ENCODE peak calls at places on chromosomes 6 and 20, in eight cellular contexts. C is cardiac muscle cell, Y is neuronal stem cell, L is RWPE2, Z is H1, U is uterus, N is hepatocyte, G is MM.1S. O is an unnamed sample.

GRCh38 chr20:24364464-24364863 is 105.0 kb upstream of the SYNDIG1 start:
- DNase-seq in C (no peak), Y (no peak), L (no peak), Z (no peak), U (no peak), N (no peak), G (no peak), O (no peak)

GRCh38 chr6:140980265-140980887 is 1152.3 kb upstream of the GJE1 start:
- DNase-seq in C (no peak), Y (no peak), L (no peak), Z (no peak), U (no peak), N (no peak), G (no peak), O (no peak)

GRCh38 chr20:62437430-62437829 is 10.1 kb upstream of the RBBP8NL start:
- DNase-seq in C (no peak), Y (no peak), L (peak; percentile 81), Z (no peak), U (no peak), N (no peak), G (no peak), O (no peak)

GRCh38 chr20:51365670-51366069 is 176.8 kb downstream of the NFATC2 start:
- DNase-seq in C (no peak), Y (no peak), L (peak; percentile 84), Z (no peak), U (no peak), N (no peak), G (no peak), O (no peak)

GRCh38 chr6:33651947-33652346 is 30.8 kb downstream of the ITPR3 start:
- DNase-seq in C (no peak), Y (no peak), L (no peak), Z (no peak), U (no peak), N (no peak), G (no peak), O (no peak)

GRCh38 chr20:62795023-62795761 is 1.1 kb upstream of the MRGBP start:
- DNase-seq in C (peak; percentile 76), Y (peak; percentile 51), L (no peak), Z (no peak), U (peak; percentile 55), N (peak; percentile 77), G (peak; percentile 62), O (no peak)

GRCh38 chr6:139520321-139520768 is 145.9 kb upstream of the CITED2 start:
- DNase-seq in C (no peak), Y (no peak), L (no peak), Z (no peak), U (no peak), N (no peak), G (no peak), O (no peak)

GRCh38 chr6:155050311-155050710 is 55.2 kb downstream of the TIAM2 start:
- DNase-seq in C (no peak), Y (no peak), L (no peak), Z (no peak), U (no peak), N (no peak), G (no peak), O (no peak)

GRCh38 chr20:5638023-5638422 is 112.2 kb upstream of the SHLD1 start:
- DNase-seq in C (no peak), Y (no peak), L (no peak), Z (no peak), U (no peak), N (no peak), G (no peak), O (no peak)

GRCh38 chr20:5636841-5637240 is 113.4 kb upstream of the SHLD1 start:
- DNase-seq in C (no peak), Y (no peak), L (no peak), Z (no peak), U (no peak), N (no peak), G (no peak), O (no peak)

GRCh38 chr20:5634894-5635293 is 115.3 kb upstream of the SHLD1 start:
- DNase-seq in C (no peak), Y (no peak), L (no peak), Z (no peak), U (no peak), N (no peak), G (no peak), O (no peak)

DNA sequence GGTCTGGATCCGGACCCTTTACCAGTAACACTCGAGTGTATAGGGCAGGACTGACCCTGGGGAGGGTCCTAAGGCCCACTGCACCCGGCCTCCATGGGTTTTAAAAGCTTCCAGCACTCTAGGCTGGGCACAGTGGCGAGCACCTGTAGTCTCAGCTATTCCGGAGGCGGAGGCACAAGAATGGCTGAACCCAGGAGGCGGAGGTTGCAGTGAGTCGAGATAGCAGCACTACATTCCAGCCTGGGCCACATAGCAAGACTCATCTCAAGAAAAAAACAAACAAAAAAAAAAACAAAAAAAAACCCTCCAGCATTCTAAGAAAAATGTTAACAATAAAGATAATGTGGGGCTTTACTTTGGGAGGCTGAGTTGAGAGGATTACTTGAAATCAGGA is 114.1 kb upstream of the SHLD1 start:
- DNase-seq in C (no peak), Y (no peak), L (no peak), Z (no peak), U (no peak), N (no peak), G (no peak), O (no peak)
- H3K9me3 ChIP-seq in C (no peaks in the 10 kb centered on the region), Y (peaks cover 1% of the 10 kb centered on the region), L (no peaks in the 10 kb centered on the region), Z (peaks cover 8% of the 10 kb centered on the region), U (no peaks in the 10 kb centered on the region), N (no peaks in the 10 kb centered on the region), G (no peaks in the 10 kb centered on the region), O (peaks cover 19% of the 10 kb centered on the region)

GRCh38 chr6:10564975-10565374 is 43.8 kb downstream of the GCNT2 start:
- DNase-seq in C (no peak), Y (no peak), L (no peak), Z (no peak), U (no peak), N (no peak), G (no peak), O (no peak)

GRCh38 chr6:10567256-10568041 is 46.3 kb downstream of the GCNT2 start:
- DNase-seq in C (no peak), Y (no peak), L (no peak), Z (no peak), U (no peak), N (no peak), G (no peak), O (no peak)

GRCh38 chr6:10565913-10566312 is 44.8 kb downstream of the GCNT2 start:
- DNase-seq in C (no peak), Y (no peak), L (no peak), Z (no peak), U (no peak), N (no peak), G (no peak), O (no peak)

DNA sequence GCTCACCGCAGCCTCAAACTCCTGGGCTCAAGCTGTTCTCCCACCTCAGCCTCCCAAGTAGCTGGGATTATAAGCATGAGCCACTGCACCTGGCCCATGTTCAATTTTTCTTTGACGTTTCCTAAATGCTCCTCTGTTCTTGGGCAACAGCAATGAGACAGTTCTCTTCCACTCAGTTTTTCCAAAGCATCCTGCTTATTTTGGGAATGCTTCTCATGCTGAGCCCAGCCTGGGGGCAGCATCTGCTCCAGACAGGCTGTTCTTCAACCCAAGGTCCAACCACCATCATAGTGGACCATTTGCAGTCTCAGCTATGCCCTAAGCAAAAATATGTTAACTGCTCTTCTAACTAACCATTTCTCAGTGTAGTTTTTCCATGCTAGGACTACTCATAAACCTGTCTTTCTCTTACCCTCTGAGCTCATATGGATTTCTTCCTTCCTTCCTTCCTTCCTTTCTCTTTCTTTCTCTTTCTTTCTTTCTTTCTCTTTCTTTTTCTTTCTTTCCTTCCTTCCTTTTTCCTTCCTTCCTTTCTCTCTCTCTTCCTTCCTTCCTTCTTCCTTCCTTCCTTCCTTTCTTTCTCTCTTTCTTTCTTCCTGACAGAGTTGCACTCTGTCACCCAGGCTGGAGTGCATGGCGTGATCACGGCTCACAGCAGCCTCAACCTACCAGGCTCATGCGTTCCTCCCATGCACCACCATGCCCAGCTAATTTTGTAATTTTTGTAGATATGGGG is 48.4 kb downstream of the GCNT2 start:
- DNase-seq in C (no peak), Y (no peak), L (no peak), Z (no peak), U (no peak), N (no peak), G (no peak), O (no peak)
- H3K27ac ChIP-seq in C (no peak overlapping the region), Y (no peak overlapping the region), L (no peak overlapping the region), Z (no peak overlapping the region), U (no peak overlapping the region), N (no peak overlapping the region), G (no peak overlapping the region), O (no peak overlapping the region)

GRCh38 chr6:163710552-163710951 is 296.0 kb downstream of the QKI start:
- DNase-seq in C (peak; percentile 75), Y (no peak), L (no peak), Z (no peak), U (no peak), N (no peak), G (no peak), O (peak; percentile 32)

GRCh38 chr6:163712569-163712966 is 298.1 kb downstream of the QKI start:
- DNase-seq in C (no peak), Y (no peak), L (no peak), Z (no peak), U (no peak), N (no peak), G (no peak), O (no peak)

GRCh38 chr6:163711071-163711470 is 296.6 kb downstream of the QKI start:
- DNase-seq in C (no peak), Y (no peak), L (no peak), Z (no peak), U (no peak), N (no peak), G (no peak), O (no peak)

GRCh38 chr6:163712981-163713380 is 298.5 kb downstream of the QKI start:
- DNase-seq in C (no peak), Y (no peak), L (no peak), Z (no peak), U (no peak), N (no peak), G (no peak), O (no peak)

DNA sequence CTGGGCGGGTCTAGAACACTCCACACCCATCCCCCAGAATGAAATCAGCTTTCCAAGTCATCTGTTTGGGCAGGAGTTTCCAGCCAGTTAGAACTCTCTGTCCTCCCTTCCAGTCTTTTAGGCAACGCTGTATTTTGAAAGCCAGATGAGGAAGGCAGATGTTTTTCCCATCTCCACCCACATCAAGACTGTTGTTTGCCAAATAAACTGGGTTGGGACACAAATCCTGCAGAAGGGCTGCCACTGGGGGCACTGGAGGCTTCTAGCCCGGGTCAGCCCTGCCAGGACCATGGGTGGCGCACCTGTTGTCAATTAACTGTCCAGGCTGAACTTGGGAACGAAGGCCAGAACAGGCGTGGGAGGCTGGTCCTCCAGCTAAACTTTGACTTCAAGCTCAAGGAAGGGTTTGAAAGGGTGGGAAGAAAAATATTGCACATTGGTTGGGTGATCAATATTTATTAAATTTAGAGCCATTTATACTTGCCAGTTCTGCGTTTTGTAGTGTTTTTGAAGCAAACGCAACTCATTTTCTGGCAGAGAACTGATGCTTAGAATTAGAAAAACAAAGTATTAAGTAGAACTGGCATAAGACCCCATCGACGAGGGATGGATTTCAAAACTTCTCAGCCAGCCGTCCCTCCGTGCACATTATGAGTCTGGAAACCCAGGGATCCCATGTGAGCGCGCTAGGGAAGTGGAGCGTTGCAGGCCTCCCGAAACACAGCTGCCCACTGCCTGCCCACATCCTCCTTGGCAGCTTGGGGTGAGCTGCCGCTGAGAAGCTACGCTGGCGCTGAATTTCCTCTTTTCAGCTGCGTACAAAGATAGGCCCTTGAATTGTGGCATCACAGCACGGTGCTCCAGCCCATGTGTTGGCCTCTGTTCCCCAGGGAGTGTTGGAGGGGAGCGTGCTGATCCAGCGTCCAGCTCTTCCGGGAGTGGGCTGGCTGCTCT is 297.4 kb downstream of the QKI start:
- DNase-seq in C (no peak), Y (no peak), L (no peak), Z (no peak), U (peak; percentile 66), N (no peak), G (no peak), O (peak; percentile 83)
- H3K4me1 ChIP-seq in C (peaks cover 34% of the 10 kb centered on the region), Y (peaks cover 2% of the 10 kb centered on the region), L (no peaks in the 10 kb centered on the region), Z (no peaks in the 10 kb centered on the region), U (no peaks in the 10 kb centered on the region), N (no peaks in the 10 kb centered on the region), G (no peaks in the 10 kb centered on the region), O (peaks cover 28% of the 10 kb centered on the region)

GRCh38 chr6:19322691-19323470 is 514.3 kb upstream of the ID4 start:
- DNase-seq in C (no peak), Y (no peak), L (no peak), Z (no peak), U (no peak), N (no peak), G (no peak), O (no peak)

GRCh38 chr6:19320066-19320465 is 517.1 kb upstream of the ID4 start:
- DNase-seq in C (no peak), Y (no peak), L (no peak), Z (no peak), U (no peak), N (no peak), G (no peak), O (no peak)

GRCh38 chr6:19317587-19317986 is 519.6 kb upstream of the ID4 start:
- DNase-seq in C (no peak), Y (no peak), L (no peak), Z (no peak), U (no peak), N (no peak), G (no peak), O (no peak)

GRCh38 chr6:19319005-19319404 is 518.2 kb upstream of the ID4 start:
- DNase-seq in C (no peak), Y (no peak), L (no peak), Z (no peak), U (no peak), N (no peak), G (no peak), O (no peak)
- H3K9me3 ChIP-seq in C (no peaks in the 10 kb centered on the region), Y (no peaks in the 10 kb centered on the region), L (no peaks in the 10 kb centered on the region), Z (no peaks in the 10 kb centered on the region), U (no peaks in the 10 kb centered on the region), N (no peaks in the 10 kb centered on the region), G (no peaks in the 10 kb centered on the region), O (no peaks in the 10 kb centered on the region)